ENCODE peak calls at places on chromosomes 13 and 19, in nine cellular contexts. M is stimulated activated CD8-positive, alpha-beta memory T cell treated with anti-CD3 and anti-CD28 coated beads, Interleukin-7, amount 100 ng/mL, for 4 hours; Y is astrocyte of the cerebellum; L is ACHN; Q is NCI-H524; K is keratinocyte; G is AG04450; E is retina; A is progenitor cell of endocrine pancreas. P is an unnamed sample.

GRCh38 chr19:29503140-29503758 is 22.5 kb upstream of the VSTM2B start:
- DNase-seq in G (no peak), E (no peak), A (no peak), K (no peak), Y (no peak), M (no peak), Q (no peak), L (no peak), P (no peak)

GRCh38 chr13:113782472-113782871 is 23.4 kb downstream of the TMEM255B start:
- DNase-seq in G (no peak), L (no peak), K (no peak), E (no peak), Q (no peak), A (no peak), M (no peak), Y (no peak), P (no peak)

GRCh38 chr13:101757446-101758039 is 305.1 kb downstream of the ITGBL1 start:
- DNase-seq in M (no peak), Y (peak; percentile 43), E (no peak), Q (peak; percentile 67), K (peak; percentile 0), A (no peak), G (no peak), L (peak; percentile 51), P (no peak)

GRCh38 chr13:102138635-102139225 is 263.1 kb downstream of the FGF14 start:
- DNase-seq in E (no peak), G (no peak), L (no peak), Y (no peak), M (no peak), Q (no peak), K (no peak), A (no peak), P (no peak)

GRCh38 chr19:6551607-6552450 is 21.0 kb downstream of the TNFSF9 start:
- DNase-seq in Q (peak; percentile 12), G (no peak), E (no peak), K (no peak), Y (no peak), A (peak; percentile 42), L (no peak), M (peak; percentile 48), P (peak; percentile 49)

GRCh38 chr19:39951686-39952085 is 17.3 kb upstream of the FCGBP start:
- DNase-seq in M (no peak), K (no peak), Q (no peak), E (no peak), L (peak; percentile 2), A (no peak), Y (no peak), G (no peak), P (no peak)

GRCh38 chr19:6413291-6413690 is 11.3 kb downstream of the KHSRP start:
- DNase-seq in M (no peak), A (no peak), Q (no peak), Y (no peak), L (no peak), G (no peak), K (no peak), E (no peak), P (no peak)

GRCh38 chr19:51207747-51208146 is 17.1 kb upstream of the CD33 start:
- DNase-seq in K (no peak), E (no peak), G (no peak), M (no peak), A (no peak), Y (no peak), Q (no peak), L (no peak), P (no peak)

GRCh38 chr13:40017662-40018262 is 362.3 kb downstream of the COG6 start:
- DNase-seq in K (no peak), E (no peak), M (no peak), A (no peak), Y (no peak), Q (no peak), L (no peak), G (no peak), P (no peak)

GRCh38 chr13:45086484-45086883 is 33.8 kb upstream of the GTF2F2 start:
- DNase-seq in L (no peak), E (no peak), K (no peak), A (no peak), Q (no peak), Y (no peak), M (no peak), G (no peak), P (no peak)

GRCh38 chr19:12272980-12273901 is 21.4 kb downstream of the ZNF44 start:
- DNase-seq in M (no peak), K (no peak), E (no peak), Y (no peak), Q (no peak), L (no peak), A (no peak), G (no peak), P (no peak)

GRCh38 chr13:106318941-106319411 is 216.5 kb downstream of the EFNB2 start:
- DNase-seq in L (peak; percentile 41), G (peak; percentile 74), A (no peak), E (no peak), K (peak; percentile 35), M (no peak), Y (peak; percentile 83), Q (no peak), P (no peak)

GRCh38 chr19:53961523-53962345 is 1.0 kb upstream of the CACNG8 start:
- DNase-seq in Y (no peak), Q (no peak), L (no peak), A (no peak), E (no peak), K (no peak), M (no peak), G (no peak), P (no peak)

GRCh38 chr19:13262450-13262849 is 112.2 kb downstream of the IER2 start:
- DNase-seq in Q (peak; percentile 66), L (peak; percentile 48), G (no peak), E (peak; percentile 27), A (no peak), M (no peak), K (no peak), Y (peak; percentile 33), P (no peak)

GRCh38 chr13:114149774-114150740 is 17.6 kb upstream of the RASA3 start:
- DNase-seq in L (no peak), M (no peak), Y (no peak), G (no peak), Q (no peak), E (no peak), A (no peak), K (no peak), P (no peak)

GRCh38 chr13:100633461-100633860 is 41.1 kb downstream of the TMTC4 start:
- DNase-seq in E (no peak), Q (no peak), L (peak; percentile 8), Y (peak; percentile 78), A (no peak), M (no peak), G (peak; percentile 80), K (peak; percentile 38), P (no peak)

GRCh38 chr19:31513841-31514240 is 164.6 kb upstream of the TSHZ3 start:
- DNase-seq in K (no peak), Y (no peak), L (no peak), E (no peak), Q (no peak), G (no peak), M (no peak), A (no peak), P (no peak)

GRCh38 chr13:37173214-37173613 is 67.8 kb upstream of the CSNK1A1L start:
- DNase-seq in L (no peak), Q (no peak), A (no peak), Y (peak; percentile 68), M (no peak), G (peak; percentile 69), E (no peak), K (no peak), P (no peak)

GRCh38 chr13:88189724-88190123 is 518.6 kb downstream of the SLITRK5 start:
- DNase-seq in G (no peak), Q (no peak), K (no peak), M (no peak), A (no peak), L (no peak), Y (no peak), E (no peak), P (no peak)

GRCh38 chr19:28264556-28264955 is 948.4 kb downstream of the UQCRFS1 start:
- DNase-seq in L (no peak), M (no peak), G (no peak), Q (no peak), Y (no peak), K (no peak), E (no peak), A (no peak), P (no peak)

GRCh38 chr19:23771761-23772667 is 13.3 kb upstream of the ZNF681 start:
- DNase-seq in A (no peak), Y (no peak), E (no peak), G (no peak), M (no peak), K (no peak), L (no peak), Q (no peak), P (no peak)

GRCh38 chr13:70183041-70183440 is 74.8 kb upstream of the KLHL1 start:
- DNase-seq in L (peak; percentile 52), A (no peak), E (no peak), M (no peak), G (no peak), Y (peak; percentile 13), K (no peak), Q (no peak), P (no peak)

GRCh38 chr19:5547881-5548280 is 19.9 kb downstream of the TINCR start:
- DNase-seq in L (peak; percentile 9), E (no peak), Q (peak; percentile 63), G (peak; percentile 13), K (no peak), M (no peak), Y (peak; percentile 19), A (no peak), P (no peak)

GRCh38 chr19:4354282-4354681 is 10.9 kb downstream of the MPND start:
- DNase-seq in K (no peak), E (no peak), Q (no peak), L (no peak), G (no peak), M (no peak), A (no peak), Y (no peak), P (no peak)

GRCh38 chr19:55552620-55553019 is 7.3 kb upstream of the SBK3 start:
- DNase-seq in L (no peak), M (no peak), G (peak; percentile 51), Y (peak; percentile 82), A (no peak), E (no peak), K (no peak), Q (no peak), P (no peak)

GRCh38 chr13:26541678-26542553 is 15.6 kb upstream of the WASF3 start:
- DNase-seq in G (no peak), K (no peak), Q (peak; percentile 85), M (no peak), E (no peak), A (no peak), Y (no peak), L (no peak), P (no peak)